ENCODE peak calls at places on chromosome 9, in four cellular contexts. Y, G, X and O are unnamed samples.
A peak's percentile ranks its signal among the peaks of the same experiment; 100 is the strongest.

GRCh38 chr9:19464764-19465570 is 56.2 kb downstream of the ACER2 start:
- DNase-seq in Y (peak; percentile 16), G (peak; percentile 64), X (peak; percentile 71), O (peak; percentile 94)

GRCh38 chr9:97243606-97244005 is 63.9 kb upstream of the CCDC180 start:
- DNase-seq in Y (no peak), G (no peak), X (no peak), O (no peak)

GRCh38 chr9:18768951-18769622 is 263.9 kb downstream of the SAXO1 start:
- DNase-seq in Y (no peak), G (no peak), X (no peak), O (no peak)

GRCh38 chr9:21454149-21454548 is 13.9 kb downstream of the IFNA1 start:
- DNase-seq in Y (no peak), G (no peak), X (no peak), O (no peak)

GRCh38 chr9:4069457-4070162 is 230.3 kb downstream of the GLIS3 start:
- DNase-seq in Y (no peak), G (no peak), X (no peak), O (peak; percentile 55)

GRCh38 chr9:131657456-131657855 is 82.4 kb downstream of the RAPGEF1 start:
- DNase-seq in Y (no peak), G (no peak), X (no peak), O (no peak)

GRCh38 chr9:109907810-109908458 is 127.9 kb downstream of the PALM2AKAP2 start:
- DNase-seq in Y (no peak), G (no peak), X (no peak), O (no peak)

GRCh38 chr9:135468866-135469521 is 10.6 kb upstream of the PPP1R26 start:
- DNase-seq in Y (no peak), G (peak; percentile 54), X (no peak), O (peak; percentile 57)

GRCh38 chr9:135990468-135991429 is 29.6 kb upstream of the UBAC1 start:
- DNase-seq in Y (no peak), G (peak; percentile 58), X (no peak), O (peak; percentile 89)

GRCh38 chr9:18707489-18708210 is 233.7 kb downstream of the ADAMTSL1 start:
- DNase-seq in Y (no peak), G (no peak), X (no peak), O (no peak)

GRCh38 chr9:2093920-2094597 is 78.9 kb downstream of the SMARCA2 start:
- DNase-seq in Y (no peak), G (no peak), X (no peak), O (no peak)